ENCODE peak calls at places on chromosomes 11 and 22, in seven cellular contexts. One of them, this sample, is unnamed.

GRCh38 chr11:46724088-46724487 is 5.1 kb downstream of the F2 start:
- DNase-seq in fibroblast of lung: peak
- DNase-seq in GM20000: no peak
- DNase-seq in lung: no peak
- DNase-seq in fibroblast of mammary gland: no peak
- DNase-seq in RWPE1: no peak
- DNase-seq in fibroblast of the aortic adventitia: peak
- DNase-seq in this sample: no peak

GRCh38 chr11:72685560-72686480 is 11.6 kb upstream of the PDE2A start:
- DNase-seq in fibroblast of lung: no peak
- DNase-seq in GM20000: no peak
- DNase-seq in lung: no peak
- DNase-seq in fibroblast of mammary gland: peak
- DNase-seq in RWPE1: no peak
- DNase-seq in fibroblast of the aortic adventitia: peak
- DNase-seq in this sample: no peak

GRCh38 chr11:126561327-126561893 is 205.9 kb downstream of the ST3GAL4 start:
- DNase-seq in fibroblast of lung: peak
- DNase-seq in GM20000: peak
- DNase-seq in lung: no peak
- DNase-seq in fibroblast of mammary gland: peak
- DNase-seq in RWPE1: peak
- DNase-seq in fibroblast of the aortic adventitia: peak
- DNase-seq in this sample: no peak

GRCh38 chr11:47317078-47317828 is 35.2 kb downstream of the MYBPC3 start:
- DNase-seq in fibroblast of lung: no peak
- DNase-seq in GM20000: no peak
- DNase-seq in lung: no peak
- DNase-seq in fibroblast of mammary gland: peak
- DNase-seq in RWPE1: no peak
- DNase-seq in fibroblast of the aortic adventitia: no peak
- DNase-seq in this sample: no peak

GRCh38 chr22:35431483-35432205 is 31.7 kb downstream of the MCM5 start:
- DNase-seq in fibroblast of lung: no peak
- DNase-seq in GM20000: no peak
- DNase-seq in lung: no peak
- DNase-seq in fibroblast of mammary gland: no peak
- DNase-seq in RWPE1: no peak
- DNase-seq in fibroblast of the aortic adventitia: no peak
- DNase-seq in this sample: no peak

GRCh38 chr11:120339394-120339890 is 3.2 kb downstream of the ARHGEF12 start:
- DNase-seq in fibroblast of lung: peak
- DNase-seq in GM20000: no peak
- DNase-seq in lung: no peak
- DNase-seq in fibroblast of mammary gland: peak
- DNase-seq in RWPE1: no peak
- DNase-seq in fibroblast of the aortic adventitia: peak
- DNase-seq in this sample: no peak

GRCh38 chr22:48649031-48649430 is 1178.6 kb downstream of the BRD1 start:
- DNase-seq in fibroblast of lung: no peak
- DNase-seq in GM20000: no peak
- DNase-seq in lung: no peak
- DNase-seq in fibroblast of mammary gland: no peak
- DNase-seq in RWPE1: no peak
- DNase-seq in fibroblast of the aortic adventitia: no peak
- DNase-seq in this sample: no peak

GRCh38 chr11:126165366-126166156 is 45.9 kb downstream of the RPUSD4 start:
- DNase-seq in fibroblast of lung: no peak
- DNase-seq in GM20000: no peak
- DNase-seq in lung: no peak
- DNase-seq in fibroblast of mammary gland: no peak
- DNase-seq in RWPE1: no peak
- DNase-seq in fibroblast of the aortic adventitia: no peak
- DNase-seq in this sample: no peak

GRCh38 chr22:45064313-45065268 is 54.8 kb upstream of the PHF21B start:
- DNase-seq in fibroblast of lung: peak
- DNase-seq in GM20000: peak
- DNase-seq in lung: no peak
- DNase-seq in fibroblast of mammary gland: peak
- DNase-seq in RWPE1: peak
- DNase-seq in fibroblast of the aortic adventitia: peak
- DNase-seq in this sample: no peak

GRCh38 chr11:28176231-28176853 is 68.2 kb downstream of the METTL15 start:
- DNase-seq in fibroblast of lung: no peak
- DNase-seq in GM20000: no peak
- DNase-seq in lung: no peak
- DNase-seq in fibroblast of mammary gland: peak
- DNase-seq in RWPE1: peak
- DNase-seq in fibroblast of the aortic adventitia: peak
- DNase-seq in this sample: no peak

GRCh38 chr22:23836692-23837495 is 1.9 kb downstream of the DERL3 start:
- DNase-seq in fibroblast of lung: no peak
- DNase-seq in GM20000: no peak
- DNase-seq in lung: no peak
- DNase-seq in fibroblast of mammary gland: no peak
- DNase-seq in RWPE1: no peak
- DNase-seq in fibroblast of the aortic adventitia: no peak
- DNase-seq in this sample: no peak

GRCh38 chr11:74086242-74086884 is 77.5 kb upstream of the UCP3 start:
- DNase-seq in fibroblast of lung: peak
- DNase-seq in GM20000: no peak
- DNase-seq in lung: no peak
- DNase-seq in fibroblast of mammary gland: no peak
- DNase-seq in RWPE1: no peak
- DNase-seq in fibroblast of the aortic adventitia: no peak
- DNase-seq in this sample: no peak

GRCh38 chr22:46735747-46736608 is 2.1 kb downstream of the CERK start:
- DNase-seq in fibroblast of lung: peak
- DNase-seq in GM20000: no peak
- DNase-seq in lung: no peak
- DNase-seq in fibroblast of mammary gland: no peak
- DNase-seq in RWPE1: no peak
- DNase-seq in fibroblast of the aortic adventitia: no peak
- DNase-seq in this sample: no peak

GRCh38 chr11:84594602-84595001 is 1032.5 kb downstream of the DLG2 start:
- DNase-seq in fibroblast of lung: no peak
- DNase-seq in GM20000: no peak
- DNase-seq in lung: no peak
- DNase-seq in fibroblast of mammary gland: no peak
- DNase-seq in RWPE1: no peak
- DNase-seq in fibroblast of the aortic adventitia: no peak
- DNase-seq in this sample: no peak

GRCh38 chr11:117424781-117425180 is 97.1 kb downstream of the CEP164 start:
- DNase-seq in fibroblast of lung: no peak
- DNase-seq in GM20000: no peak
- DNase-seq in lung: no peak
- DNase-seq in fibroblast of mammary gland: peak
- DNase-seq in RWPE1: no peak
- DNase-seq in fibroblast of the aortic adventitia: peak
- DNase-seq in this sample: no peak

GRCh38 chr11:27162237-27162636 is 121.6 kb downstream of the BBOX1 start:
- DNase-seq in fibroblast of lung: no peak
- DNase-seq in GM20000: no peak
- DNase-seq in lung: no peak
- DNase-seq in fibroblast of mammary gland: no peak
- DNase-seq in RWPE1: no peak
- DNase-seq in fibroblast of the aortic adventitia: no peak
- DNase-seq in this sample: no peak

GRCh38 chr11:73306069-73306468 is 2.0 kb upstream of the ARHGEF17 start:
- DNase-seq in fibroblast of lung: no peak
- DNase-seq in GM20000: no peak
- DNase-seq in lung: no peak
- DNase-seq in fibroblast of mammary gland: no peak
- DNase-seq in RWPE1: no peak
- DNase-seq in fibroblast of the aortic adventitia: no peak
- DNase-seq in this sample: no peak

GRCh38 chr11:125951731-125952130 is 5.9 kb downstream of the VSIG10L2 start:
- DNase-seq in fibroblast of lung: no peak
- DNase-seq in GM20000: no peak
- DNase-seq in lung: no peak
- DNase-seq in fibroblast of mammary gland: no peak
- DNase-seq in RWPE1: no peak
- DNase-seq in fibroblast of the aortic adventitia: no peak
- DNase-seq in this sample: no peak

GRCh38 chr11:118846181-118846946 is 37.3 kb upstream of the CXCR5 start:
- DNase-seq in fibroblast of lung: no peak
- DNase-seq in GM20000: no peak
- DNase-seq in lung: no peak
- DNase-seq in fibroblast of mammary gland: no peak
- DNase-seq in RWPE1: no peak
- DNase-seq in fibroblast of the aortic adventitia: no peak
- DNase-seq in this sample: no peak

GRCh38 chr11:23903044-23903704 is 593.7 kb upstream of the LUZP2 start:
- DNase-seq in fibroblast of lung: peak
- DNase-seq in GM20000: no peak
- DNase-seq in lung: no peak
- DNase-seq in fibroblast of mammary gland: peak
- DNase-seq in RWPE1: peak
- DNase-seq in fibroblast of the aortic adventitia: peak
- DNase-seq in this sample: no peak

GRCh38 chr22:38462960-38463784 is 4.7 kb upstream of the KDELR3 start:
- DNase-seq in fibroblast of lung: no peak
- DNase-seq in GM20000: peak
- DNase-seq in lung: no peak
- DNase-seq in fibroblast of mammary gland: no peak
- DNase-seq in RWPE1: no peak
- DNase-seq in fibroblast of the aortic adventitia: no peak
- DNase-seq in this sample: no peak

GRCh38 chr11:10539339-10539738 is 1.6 kb downstream of the RNF141 start:
- DNase-seq in fibroblast of lung: no peak
- DNase-seq in GM20000: no peak
- DNase-seq in lung: no peak
- DNase-seq in fibroblast of mammary gland: no peak
- DNase-seq in RWPE1: no peak
- DNase-seq in fibroblast of the aortic adventitia: no peak
- DNase-seq in this sample: no peak

GRCh38 chr11:116787786-116788486 is at the start of gene ZPR1:
- DNase-seq in fibroblast of lung: peak
- DNase-seq in GM20000: peak
- DNase-seq in lung: peak
- DNase-seq in fibroblast of mammary gland: peak
- DNase-seq in RWPE1: peak
- DNase-seq in fibroblast of the aortic adventitia: peak
- DNase-seq in this sample: peak

GRCh38 chr11:69378303-69379141 is 84.6 kb downstream of the MYEOV start:
- DNase-seq in fibroblast of lung: no peak
- DNase-seq in GM20000: no peak
- DNase-seq in lung: no peak
- DNase-seq in fibroblast of mammary gland: no peak
- DNase-seq in RWPE1: no peak
- DNase-seq in fibroblast of the aortic adventitia: no peak
- DNase-seq in this sample: peak

GRCh38 chr11:19952101-19952605 is 208.1 kb downstream of the DBX1 start:
- DNase-seq in fibroblast of lung: peak
- DNase-seq in GM20000: no peak
- DNase-seq in lung: no peak
- DNase-seq in fibroblast of mammary gland: no peak
- DNase-seq in RWPE1: no peak
- DNase-seq in fibroblast of the aortic adventitia: peak
- DNase-seq in this sample: no peak

GRCh38 chr11:27282141-27282590 is 80.8 kb downstream of the CCDC34 start:
- DNase-seq in fibroblast of lung: peak
- DNase-seq in GM20000: no peak
- DNase-seq in lung: peak
- DNase-seq in fibroblast of mammary gland: peak
- DNase-seq in RWPE1: no peak
- DNase-seq in fibroblast of the aortic adventitia: peak
- DNase-seq in this sample: no peak

GRCh38 chr11:57207160-57207559 is 25.4 kb downstream of the LRRC55 start:
- DNase-seq in fibroblast of lung: no peak
- DNase-seq in GM20000: no peak
- DNase-seq in lung: no peak
- DNase-seq in fibroblast of mammary gland: no peak
- DNase-seq in RWPE1: no peak
- DNase-seq in fibroblast of the aortic adventitia: no peak
- DNase-seq in this sample: no peak

GRCh38 chr22:36182056-36182455 is 19.6 kb downstream of the APOL4 start:
- DNase-seq in fibroblast of lung: peak
- DNase-seq in GM20000: no peak
- DNase-seq in lung: no peak
- DNase-seq in fibroblast of mammary gland: no peak
- DNase-seq in RWPE1: no peak
- DNase-seq in fibroblast of the aortic adventitia: peak
- DNase-seq in this sample: no peak

GRCh38 chr11:117535201-117535869 is 207.7 kb downstream of the CEP164 start:
- DNase-seq in fibroblast of lung: no peak
- DNase-seq in GM20000: no peak
- DNase-seq in lung: peak
- DNase-seq in fibroblast of mammary gland: no peak
- DNase-seq in RWPE1: no peak
- DNase-seq in fibroblast of the aortic adventitia: no peak
- DNase-seq in this sample: no peak

GRCh38 chr11:79244175-79244804 is 196.5 kb downstream of the TENM4 start:
- DNase-seq in fibroblast of lung: peak
- DNase-seq in GM20000: no peak
- DNase-seq in lung: no peak
- DNase-seq in fibroblast of mammary gland: peak
- DNase-seq in RWPE1: peak
- DNase-seq in fibroblast of the aortic adventitia: peak
- DNase-seq in this sample: no peak

GRCh38 chr11:12418019-12418611 is 40.7 kb downstream of the PARVA start:
- DNase-seq in fibroblast of lung: peak
- DNase-seq in GM20000: no peak
- DNase-seq in lung: no peak
- DNase-seq in fibroblast of mammary gland: peak
- DNase-seq in RWPE1: no peak
- DNase-seq in fibroblast of the aortic adventitia: no peak
- DNase-seq in this sample: no peak
- TF ChIP-seq CTCF in fibroblast of lung: no peak
- TF ChIP-seq CTCF in GM20000: no peak
- TF ChIP-seq CTCF in lung: no peak
- TF ChIP-seq CTCF in fibroblast of mammary gland: no peak
- TF ChIP-seq CTCF in RWPE1: no peak
- TF ChIP-seq CTCF in fibroblast of the aortic adventitia: no peak
- TF ChIP-seq CTCF in this sample: no peak

GRCh38 chr11:35554491-35555237 is 29.2 kb upstream of the PAMR1 start:
- DNase-seq in fibroblast of lung: peak
- DNase-seq in GM20000: no peak
- DNase-seq in lung: no peak
- DNase-seq in fibroblast of mammary gland: no peak
- DNase-seq in RWPE1: no peak
- DNase-seq in fibroblast of the aortic adventitia: peak
- DNase-seq in this sample: no peak
- TF ChIP-seq CTCF in fibroblast of lung: peak
- TF ChIP-seq CTCF in GM20000: no peak
- TF ChIP-seq CTCF in lung: no peak
- TF ChIP-seq CTCF in fibroblast of mammary gland: peak
- TF ChIP-seq CTCF in RWPE1: no peak
- TF ChIP-seq CTCF in fibroblast of the aortic adventitia: peak
- TF ChIP-seq CTCF in this sample: no peak

GRCh38 chr11:17154409-17155159 is 53.2 kb downstream of the PIK3C2A start:
- DNase-seq in fibroblast of lung: no peak
- DNase-seq in GM20000: no peak
- DNase-seq in lung: no peak
- DNase-seq in fibroblast of mammary gland: no peak
- DNase-seq in RWPE1: no peak
- DNase-seq in fibroblast of the aortic adventitia: no peak
- DNase-seq in this sample: no peak
- TF ChIP-seq CTCF in fibroblast of lung: no peak
- TF ChIP-seq CTCF in GM20000: no peak
- TF ChIP-seq CTCF in lung: no peak
- TF ChIP-seq CTCF in fibroblast of mammary gland: no peak
- TF ChIP-seq CTCF in RWPE1: no peak
- TF ChIP-seq CTCF in fibroblast of the aortic adventitia: no peak
- TF ChIP-seq CTCF in this sample: no peak

GRCh38 chr22:31995807-31996206 is 47.3 kb upstream of the SLC5A1 start:
- DNase-seq in fibroblast of lung: peak
- DNase-seq in GM20000: no peak
- DNase-seq in lung: no peak
- DNase-seq in fibroblast of mammary gland: no peak
- DNase-seq in RWPE1: no peak
- DNase-seq in fibroblast of the aortic adventitia: no peak
- DNase-seq in this sample: no peak
- TF ChIP-seq CTCF in fibroblast of lung: no peak
- TF ChIP-seq CTCF in GM20000: no peak
- TF ChIP-seq CTCF in lung: no peak
- TF ChIP-seq CTCF in fibroblast of mammary gland: no peak
- TF ChIP-seq CTCF in RWPE1: no peak
- TF ChIP-seq CTCF in fibroblast of the aortic adventitia: no peak
- TF ChIP-seq CTCF in this sample: no peak